ENCODE peak calls at places on chromosomes 6 and 20, in eight cellular contexts. One of them, this sample, is unnamed.

GRCh38 chr6:14875678-14876063 is 370.2 kb upstream of the JARID2 start:
- DNase-seq in PC-3: no peak
- DNase-seq in cardiac muscle cell: no peak
- DNase-seq in kidney tubule cell: no peak
- DNase-seq in activated effector memory CD4-positive, alpha-beta T cell treated with anti-CD3 and anti-CD28 coated beads, Interleukin-2, amount 50 U/mL, for 16 hours: no peak
- DNase-seq in activated naive CD4-positive, alpha-beta T cell: no peak
- DNase-seq in dermis blood vessel endothelial cell: no peak
- DNase-seq in stimulated activated naive CD4-positive, alpha-beta T cell treated with Interleukin-2 at 50 U/mL for 16 hours: peak
- DNase-seq in this sample: no peak

GRCh38 chr6:117380298-117380697 is 45.4 kb downstream of the ROS1 start:
- DNase-seq in PC-3: no peak
- DNase-seq in cardiac muscle cell: no peak
- DNase-seq in kidney tubule cell: no peak
- DNase-seq in stimulated activated naive CD4-positive, alpha-beta T cell treated with Interleukin-2 at 50 U/mL for 16 hours: no peak
- DNase-seq in activated naive CD4-positive, alpha-beta T cell: no peak
- DNase-seq in dermis blood vessel endothelial cell: no peak
- DNase-seq in activated effector memory CD4-positive, alpha-beta T cell treated with anti-CD3 and anti-CD28 coated beads, Interleukin-2, amount 50 U/mL, for 16 hours: no peak
- DNase-seq in this sample: no peak

GRCh38 chr6:30006170-30007131 is 54.6 kb upstream of the POLR1H start:
- DNase-seq in PC-3: no peak
- DNase-seq in dermis blood vessel endothelial cell: peak
- DNase-seq in cardiac muscle cell: peak
- DNase-seq in activated naive CD4-positive, alpha-beta T cell: peak
- DNase-seq in kidney tubule cell: peak
- DNase-seq in stimulated activated naive CD4-positive, alpha-beta T cell treated with Interleukin-2 at 50 U/mL for 16 hours: peak
- DNase-seq in activated effector memory CD4-positive, alpha-beta T cell treated with anti-CD3 and anti-CD28 coated beads, Interleukin-2, amount 50 U/mL, for 16 hours: peak
- DNase-seq in this sample: peak

GRCh38 chr6:52389264-52389625 is 27.3 kb downstream of the PAQR8 start:
- DNase-seq in kidney tubule cell: no peak
- DNase-seq in dermis blood vessel endothelial cell: peak
- DNase-seq in cardiac muscle cell: peak
- DNase-seq in activated naive CD4-positive, alpha-beta T cell: no peak
- DNase-seq in PC-3: no peak
- DNase-seq in activated effector memory CD4-positive, alpha-beta T cell treated with anti-CD3 and anti-CD28 coated beads, Interleukin-2, amount 50 U/mL, for 16 hours: no peak
- DNase-seq in stimulated activated naive CD4-positive, alpha-beta T cell treated with Interleukin-2 at 50 U/mL for 16 hours: no peak
- DNase-seq in this sample: no peak

GRCh38 chr6:45613678-45614077 is 235.9 kb upstream of the SUPT3H start:
- DNase-seq in activated naive CD4-positive, alpha-beta T cell: no peak
- DNase-seq in PC-3: no peak
- DNase-seq in kidney tubule cell: no peak
- DNase-seq in cardiac muscle cell: peak
- DNase-seq in dermis blood vessel endothelial cell: no peak
- DNase-seq in activated effector memory CD4-positive, alpha-beta T cell treated with anti-CD3 and anti-CD28 coated beads, Interleukin-2, amount 50 U/mL, for 16 hours: no peak
- DNase-seq in stimulated activated naive CD4-positive, alpha-beta T cell treated with Interleukin-2 at 50 U/mL for 16 hours: no peak
- DNase-seq in this sample: no peak

GRCh38 chr20:45968801-45969711 is 2.9 kb downstream of the ZNF335 start:
- DNase-seq in PC-3: no peak
- DNase-seq in dermis blood vessel endothelial cell: no peak
- DNase-seq in cardiac muscle cell: no peak
- DNase-seq in activated naive CD4-positive, alpha-beta T cell: no peak
- DNase-seq in stimulated activated naive CD4-positive, alpha-beta T cell treated with Interleukin-2 at 50 U/mL for 16 hours: no peak
- DNase-seq in activated effector memory CD4-positive, alpha-beta T cell treated with anti-CD3 and anti-CD28 coated beads, Interleukin-2, amount 50 U/mL, for 16 hours: no peak
- DNase-seq in kidney tubule cell: peak
- DNase-seq in this sample: no peak

GRCh38 chr20:54345817-54346216 is 129.6 kb upstream of the DOK5 start:
- DNase-seq in stimulated activated naive CD4-positive, alpha-beta T cell treated with Interleukin-2 at 50 U/mL for 16 hours: no peak
- DNase-seq in activated effector memory CD4-positive, alpha-beta T cell treated with anti-CD3 and anti-CD28 coated beads, Interleukin-2, amount 50 U/mL, for 16 hours: no peak
- DNase-seq in cardiac muscle cell: peak
- DNase-seq in dermis blood vessel endothelial cell: no peak
- DNase-seq in PC-3: no peak
- DNase-seq in kidney tubule cell: peak
- DNase-seq in activated naive CD4-positive, alpha-beta T cell: no peak
- DNase-seq in this sample: no peak

GRCh38 chr6:160160450-160160849 is 38.8 kb downstream of the SLC22A1 start:
- DNase-seq in activated naive CD4-positive, alpha-beta T cell: no peak
- DNase-seq in dermis blood vessel endothelial cell: no peak
- DNase-seq in activated effector memory CD4-positive, alpha-beta T cell treated with anti-CD3 and anti-CD28 coated beads, Interleukin-2, amount 50 U/mL, for 16 hours: no peak
- DNase-seq in stimulated activated naive CD4-positive, alpha-beta T cell treated with Interleukin-2 at 50 U/mL for 16 hours: no peak
- DNase-seq in cardiac muscle cell: no peak
- DNase-seq in kidney tubule cell: no peak
- DNase-seq in PC-3: peak
- DNase-seq in this sample: no peak

GRCh38 chr6:161211380-161212035 is 62.4 kb downstream of the AGPAT4 start:
- DNase-seq in activated effector memory CD4-positive, alpha-beta T cell treated with anti-CD3 and anti-CD28 coated beads, Interleukin-2, amount 50 U/mL, for 16 hours: no peak
- DNase-seq in dermis blood vessel endothelial cell: no peak
- DNase-seq in activated naive CD4-positive, alpha-beta T cell: no peak
- DNase-seq in cardiac muscle cell: no peak
- DNase-seq in kidney tubule cell: no peak
- DNase-seq in PC-3: no peak
- DNase-seq in stimulated activated naive CD4-positive, alpha-beta T cell treated with Interleukin-2 at 50 U/mL for 16 hours: no peak
- DNase-seq in this sample: no peak

GRCh38 chr20:61254881-61255589 is 3.0 kb downstream of the CDH4 start:
- DNase-seq in activated naive CD4-positive, alpha-beta T cell: no peak
- DNase-seq in dermis blood vessel endothelial cell: peak
- DNase-seq in activated effector memory CD4-positive, alpha-beta T cell treated with anti-CD3 and anti-CD28 coated beads, Interleukin-2, amount 50 U/mL, for 16 hours: no peak
- DNase-seq in PC-3: peak
- DNase-seq in cardiac muscle cell: no peak
- DNase-seq in stimulated activated naive CD4-positive, alpha-beta T cell treated with Interleukin-2 at 50 U/mL for 16 hours: no peak
- DNase-seq in kidney tubule cell: peak
- DNase-seq in this sample: no peak